ENCODE peak calls at places on chromosomes 13 and 19, in seven cellular contexts. One of them, this sample, is unnamed.

GRCh38 chr19:14440049-14440448 is 6.9 kb downstream of the PKN1 start:
- DNase-seq in body of pancreas: peak
- DNase-seq in astrocyte of the spinal cord: no peak
- DNase-seq in Peyer's patch: peak
- DNase-seq in fibroblast of mammary gland: no peak
- DNase-seq in gastrocnemius medialis: peak
- DNase-seq in heart left ventricle: peak
- DNase-seq in this sample: no peak

GRCh38 chr13:73230714-73231113 is 171.9 kb downstream of the KLF5 start:
- DNase-seq in fibroblast of mammary gland: peak
- DNase-seq in gastrocnemius medialis: no peak
- DNase-seq in Peyer's patch: no peak
- DNase-seq in astrocyte of the spinal cord: no peak
- DNase-seq in body of pancreas: no peak
- DNase-seq in heart left ventricle: no peak
- DNase-seq in this sample: no peak

GRCh38 chr19:13843104-13843921 is 33.6 kb upstream of the NANOS3 start:
- DNase-seq in astrocyte of the spinal cord: peak
- DNase-seq in gastrocnemius medialis: no peak
- DNase-seq in body of pancreas: peak
- DNase-seq in Peyer's patch: peak
- DNase-seq in fibroblast of mammary gland: no peak
- DNase-seq in heart left ventricle: peak
- DNase-seq in this sample: peak

GRCh38 chr19:41548954-41549688 is 26.8 kb upstream of the CEACAM21 start:
- DNase-seq in astrocyte of the spinal cord: no peak
- DNase-seq in Peyer's patch: no peak
- DNase-seq in fibroblast of mammary gland: no peak
- DNase-seq in body of pancreas: no peak
- DNase-seq in heart left ventricle: no peak
- DNase-seq in gastrocnemius medialis: no peak
- DNase-seq in this sample: no peak

GRCh38 chr19:38850231-38850975 is 617 bp upstream of the HNRNPL start:
- DNase-seq in Peyer's patch: peak
- DNase-seq in gastrocnemius medialis: peak
- DNase-seq in fibroblast of mammary gland: peak
- DNase-seq in body of pancreas: peak
- DNase-seq in astrocyte of the spinal cord: peak
- DNase-seq in heart left ventricle: peak
- DNase-seq in this sample: peak

GRCh38 chr19:35377656-35378055 is 6.8 kb downstream of the GPR42 start:
- DNase-seq in fibroblast of mammary gland: no peak
- DNase-seq in heart left ventricle: peak
- DNase-seq in body of pancreas: no peak
- DNase-seq in astrocyte of the spinal cord: no peak
- DNase-seq in gastrocnemius medialis: no peak
- DNase-seq in Peyer's patch: no peak
- DNase-seq in this sample: no peak

GRCh38 chr13:33799950-33800592 is 17.9 kb upstream of the RFC3 start:
- DNase-seq in gastrocnemius medialis: no peak
- DNase-seq in astrocyte of the spinal cord: peak
- DNase-seq in Peyer's patch: no peak
- DNase-seq in fibroblast of mammary gland: peak
- DNase-seq in body of pancreas: no peak
- DNase-seq in heart left ventricle: no peak
- DNase-seq in this sample: peak

GRCh38 chr19:16141043-16141442 is 2.4 kb upstream of the HSH2D start:
- DNase-seq in astrocyte of the spinal cord: no peak
- DNase-seq in Peyer's patch: no peak
- DNase-seq in heart left ventricle: no peak
- DNase-seq in body of pancreas: no peak
- DNase-seq in gastrocnemius medialis: no peak
- DNase-seq in fibroblast of mammary gland: no peak
- DNase-seq in this sample: no peak

GRCh38 chr13:74683411-74683810 is 549.2 kb upstream of the KLF12 start:
- DNase-seq in body of pancreas: no peak
- DNase-seq in fibroblast of mammary gland: peak
- DNase-seq in heart left ventricle: no peak
- DNase-seq in Peyer's patch: no peak
- DNase-seq in astrocyte of the spinal cord: no peak
- DNase-seq in gastrocnemius medialis: no peak
- DNase-seq in this sample: peak

GRCh38 chr13:108269601-108270328 is at the start of gene TNFSF13B:
- DNase-seq in astrocyte of the spinal cord: peak
- DNase-seq in body of pancreas: peak
- DNase-seq in gastrocnemius medialis: peak
- DNase-seq in fibroblast of mammary gland: peak
- DNase-seq in Peyer's patch: peak
- DNase-seq in heart left ventricle: peak
- DNase-seq in this sample: peak

DNA sequence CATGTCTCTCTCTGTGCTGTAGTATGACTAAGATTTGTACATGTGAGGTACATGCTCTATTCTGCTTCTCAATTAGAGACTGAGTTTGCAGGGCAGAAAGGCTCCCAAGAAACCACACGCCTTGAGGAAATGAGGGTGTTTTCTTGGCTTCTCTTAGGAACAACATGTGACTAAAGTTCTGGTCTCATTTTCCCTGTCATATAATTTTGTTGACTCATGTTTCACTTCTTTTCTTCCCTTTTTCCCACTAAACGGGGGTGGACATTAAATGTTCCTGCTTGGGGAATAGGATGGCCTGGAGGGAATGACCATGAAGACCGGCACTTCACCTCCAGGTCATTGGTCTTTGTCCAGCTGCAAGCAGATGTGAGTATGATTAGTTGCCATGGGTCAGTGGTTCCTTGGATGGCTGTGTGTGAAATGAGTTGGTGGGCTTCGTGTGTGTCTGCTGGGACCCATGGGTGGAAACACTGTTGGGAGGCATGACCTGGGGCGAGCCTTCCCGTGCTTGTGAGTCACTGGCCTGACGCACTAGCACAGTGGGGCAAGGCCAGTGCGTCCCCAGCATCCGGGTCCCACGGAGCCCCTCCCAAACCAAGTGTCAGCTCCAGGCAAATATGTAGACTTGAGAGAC is 56.6 kb downstream of the COL4A1 start:
- DNase-seq in Peyer's patch: no peak
- DNase-seq in gastrocnemius medialis: peak
- DNase-seq in astrocyte of the spinal cord: peak
- DNase-seq in body of pancreas: peak
- DNase-seq in fibroblast of mammary gland: peak
- DNase-seq in heart left ventricle: peak
- DNase-seq in this sample: peak
- H3K4me3 ChIP-seq in Peyer's patch: no peak
- H3K4me3 ChIP-seq in gastrocnemius medialis: no peak
- H3K4me3 ChIP-seq in astrocyte of the spinal cord: no peak
- H3K4me3 ChIP-seq in body of pancreas: no peak
- H3K4me3 ChIP-seq in fibroblast of mammary gland: no peak
- H3K4me3 ChIP-seq in heart left ventricle: no peak
- H3K4me3 ChIP-seq in this sample: no peak

GRCh38 chr13:92175330-92175729 is 776.9 kb downstream of the GPC5 start:
- DNase-seq in body of pancreas: peak
- DNase-seq in astrocyte of the spinal cord: peak
- DNase-seq in Peyer's patch: no peak
- DNase-seq in gastrocnemius medialis: no peak
- DNase-seq in fibroblast of mammary gland: peak
- DNase-seq in heart left ventricle: no peak
- DNase-seq in this sample: peak
- TF ChIP-seq CTCF in body of pancreas: no peak
- TF ChIP-seq CTCF in astrocyte of the spinal cord: peak
- TF ChIP-seq CTCF in Peyer's patch: no peak
- TF ChIP-seq CTCF in gastrocnemius medialis: no peak
- TF ChIP-seq CTCF in fibroblast of mammary gland: peak
- TF ChIP-seq CTCF in heart left ventricle: no peak
- TF ChIP-seq CTCF in this sample: peak

DNA sequence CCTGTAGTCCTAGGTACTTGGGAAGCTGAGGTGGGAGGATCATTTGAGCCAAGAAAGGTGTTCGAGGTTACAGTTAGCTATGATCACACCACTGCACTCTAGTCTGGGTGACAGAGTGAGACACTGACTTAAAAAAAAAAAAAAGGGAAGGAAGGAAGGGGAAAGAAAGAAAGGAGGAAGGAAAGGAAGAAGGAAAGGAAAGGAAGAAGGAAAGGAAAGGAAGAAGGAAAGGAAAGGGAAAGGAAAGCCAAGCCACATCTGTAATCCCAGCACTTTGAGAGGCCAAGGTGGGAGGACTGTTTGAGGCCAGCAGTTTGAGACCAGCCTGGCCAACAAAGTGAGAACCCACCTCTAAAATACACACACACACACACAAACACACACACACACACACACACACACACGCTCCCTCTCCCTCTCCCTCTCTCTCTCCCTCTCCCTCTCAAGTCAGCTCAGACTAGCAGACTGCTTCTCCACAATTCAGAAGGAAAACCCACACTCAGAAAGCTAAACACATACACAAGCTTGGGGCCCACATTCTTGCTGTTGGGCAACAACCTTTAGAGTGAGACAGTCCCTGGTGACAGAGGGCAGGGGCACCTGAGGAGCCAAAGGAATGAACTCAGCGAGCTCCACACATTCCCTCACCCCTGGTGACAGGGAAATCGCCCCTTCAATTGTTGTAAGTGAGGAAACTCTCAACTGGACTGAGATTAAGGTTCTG is 2.7 kb downstream of the ZNF709 start:
- DNase-seq in Peyer's patch: no peak
- DNase-seq in astrocyte of the spinal cord: no peak
- DNase-seq in body of pancreas: no peak
- DNase-seq in gastrocnemius medialis: no peak
- DNase-seq in heart left ventricle: no peak
- DNase-seq in fibroblast of mammary gland: no peak
- DNase-seq in this sample: no peak
- H3K4me3 ChIP-seq in Peyer's patch: no peak
- H3K4me3 ChIP-seq in astrocyte of the spinal cord: no peak
- H3K4me3 ChIP-seq in body of pancreas: no peak
- H3K4me3 ChIP-seq in gastrocnemius medialis: no peak
- H3K4me3 ChIP-seq in heart left ventricle: no peak
- H3K4me3 ChIP-seq in fibroblast of mammary gland: no peak
- H3K4me3 ChIP-seq in this sample: no peak

GRCh38 chr19:33248954-33249613 is 23.4 kb upstream of the SLC7A10 start:
- DNase-seq in fibroblast of mammary gland: no peak
- DNase-seq in gastrocnemius medialis: no peak
- DNase-seq in body of pancreas: peak
- DNase-seq in heart left ventricle: no peak
- DNase-seq in Peyer's patch: no peak
- DNase-seq in astrocyte of the spinal cord: no peak
- DNase-seq in this sample: no peak
- TF ChIP-seq CTCF in fibroblast of mammary gland: no peak
- TF ChIP-seq CTCF in gastrocnemius medialis: no peak
- TF ChIP-seq CTCF in body of pancreas: no peak
- TF ChIP-seq CTCF in heart left ventricle: no peak
- TF ChIP-seq CTCF in Peyer's patch: no peak
- TF ChIP-seq CTCF in astrocyte of the spinal cord: no peak
- TF ChIP-seq CTCF in this sample: no peak

GRCh38 chr13:86563308-86563707 is 764.1 kb upstream of the SLITRK6 start:
- DNase-seq in body of pancreas: no peak
- DNase-seq in heart left ventricle: no peak
- DNase-seq in fibroblast of mammary gland: peak
- DNase-seq in astrocyte of the spinal cord: peak
- DNase-seq in gastrocnemius medialis: no peak
- DNase-seq in Peyer's patch: no peak
- DNase-seq in this sample: peak
- H3K4me3 ChIP-seq in body of pancreas: no peak
- H3K4me3 ChIP-seq in heart left ventricle: no peak
- H3K4me3 ChIP-seq in fibroblast of mammary gland: no peak
- H3K4me3 ChIP-seq in astrocyte of the spinal cord: no peak
- H3K4me3 ChIP-seq in gastrocnemius medialis: no peak
- H3K4me3 ChIP-seq in Peyer's patch: no peak
- H3K4me3 ChIP-seq in this sample: no peak

GRCh38 chr19:1222394-1222793 is 15.4 kb downstream of the CBARP start:
- DNase-seq in Peyer's patch: no peak
- DNase-seq in astrocyte of the spinal cord: no peak
- DNase-seq in body of pancreas: no peak
- DNase-seq in heart left ventricle: no peak
- DNase-seq in fibroblast of mammary gland: no peak
- DNase-seq in gastrocnemius medialis: no peak
- DNase-seq in this sample: no peak
- TF ChIP-seq CTCF in Peyer's patch: no peak
- TF ChIP-seq CTCF in astrocyte of the spinal cord: peak
- TF ChIP-seq CTCF in body of pancreas: no peak
- TF ChIP-seq CTCF in heart left ventricle: no peak
- TF ChIP-seq CTCF in fibroblast of mammary gland: no peak
- TF ChIP-seq CTCF in gastrocnemius medialis: no peak
- TF ChIP-seq CTCF in this sample: peak

DNA sequence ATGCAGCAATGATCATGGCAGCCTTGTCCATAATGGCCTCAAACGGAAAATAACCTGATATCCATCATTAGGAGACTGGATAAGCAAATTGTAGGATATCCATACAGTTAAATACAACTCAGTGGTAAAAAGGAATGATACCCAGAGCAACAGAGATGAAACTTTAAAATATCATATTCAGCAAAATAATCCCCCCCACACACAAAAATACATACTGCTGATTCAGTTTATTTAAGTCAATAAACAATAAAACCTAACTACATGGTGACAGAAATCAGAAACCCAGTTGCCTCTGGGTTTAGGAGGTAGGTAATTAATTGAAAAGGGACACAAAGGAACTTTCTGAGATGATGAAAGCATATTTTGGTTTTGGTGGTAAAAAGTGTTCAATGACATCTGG is 27.9 kb upstream of the DLEU7 start:
- DNase-seq in fibroblast of mammary gland: no peak
- DNase-seq in body of pancreas: no peak
- DNase-seq in heart left ventricle: no peak
- DNase-seq in gastrocnemius medialis: no peak
- DNase-seq in astrocyte of the spinal cord: no peak
- DNase-seq in Peyer's patch: no peak
- DNase-seq in this sample: no peak
- H3K4me3 ChIP-seq in fibroblast of mammary gland: no peak
- H3K4me3 ChIP-seq in body of pancreas: no peak
- H3K4me3 ChIP-seq in heart left ventricle: no peak
- H3K4me3 ChIP-seq in gastrocnemius medialis: no peak
- H3K4me3 ChIP-seq in astrocyte of the spinal cord: no peak
- H3K4me3 ChIP-seq in Peyer's patch: no peak
- H3K4me3 ChIP-seq in this sample: no peak

DNA sequence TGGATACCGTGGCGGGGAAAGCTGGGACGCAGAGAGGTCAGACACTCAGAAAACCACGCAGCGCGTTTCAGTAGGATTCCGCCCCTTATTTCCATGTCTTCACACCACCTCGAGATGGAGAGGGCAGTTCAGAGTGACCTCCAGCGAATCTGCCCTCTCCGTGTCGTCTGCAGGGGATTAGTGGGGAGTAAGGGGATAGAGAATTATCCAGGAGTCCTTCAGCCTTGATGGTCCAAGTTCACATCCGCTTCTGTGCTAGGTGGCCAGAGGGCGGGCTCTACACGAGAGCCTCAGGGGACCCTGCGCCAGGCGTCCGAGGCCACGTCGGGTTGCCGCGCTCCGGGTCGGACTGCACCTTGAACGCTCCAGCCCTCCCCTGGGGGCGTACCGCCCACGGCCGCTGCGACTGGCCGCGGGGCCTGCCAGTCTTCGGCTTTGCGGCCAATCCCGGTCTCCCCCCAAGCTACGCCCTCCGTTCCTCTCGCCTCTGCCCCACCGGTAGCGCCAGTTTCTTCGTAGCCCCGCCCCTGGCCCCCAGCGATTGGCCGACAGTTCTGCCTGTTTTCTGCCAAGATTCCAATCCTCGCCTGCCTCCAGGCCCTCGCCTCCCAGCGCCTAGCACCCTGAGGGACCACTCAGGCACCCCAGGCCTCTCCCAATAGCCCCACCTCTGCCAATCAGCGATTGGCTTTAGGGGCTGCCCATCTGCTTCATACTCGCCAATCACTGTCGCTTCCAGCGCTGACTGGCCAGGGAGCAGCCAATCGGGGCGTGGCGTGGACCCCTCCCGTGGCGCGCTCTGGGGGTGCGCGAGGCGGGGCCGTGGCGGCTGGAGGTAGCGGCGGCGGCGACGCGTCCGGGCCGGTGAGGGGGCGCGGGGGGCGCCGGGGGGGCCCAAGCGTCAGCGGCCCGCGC is at the start of gene SLC25A42:
- DNase-seq in gastrocnemius medialis: peak
- DNase-seq in heart left ventricle: peak
- DNase-seq in Peyer's patch: peak
- DNase-seq in astrocyte of the spinal cord: peak
- DNase-seq in fibroblast of mammary gland: peak
- DNase-seq in body of pancreas: peak
- DNase-seq in this sample: peak
- TF ChIP-seq CTCF in gastrocnemius medialis: no peak
- TF ChIP-seq CTCF in heart left ventricle: no peak
- TF ChIP-seq CTCF in Peyer's patch: no peak
- TF ChIP-seq CTCF in astrocyte of the spinal cord: no peak
- TF ChIP-seq CTCF in fibroblast of mammary gland: no peak
- TF ChIP-seq CTCF in body of pancreas: no peak
- TF ChIP-seq CTCF in this sample: no peak